ENCODE peak calls at places on chromosomes 12 and 14, in four cellular contexts. O is CD4-positive, alpha-beta memory T cell; Y is epithelial cell of esophagus; U is fibroblast of the aortic adventitia. E is an unnamed sample.

GRCh38 chr14:56341766-56342418 is 223.7 kb downstream of the PELI2 start:
- DNase-seq in Y (no peak), O (no peak), U (peak), E (no peak)

GRCh38 chr12:109277899-109278762 is 31.0 kb downstream of the FOXN4 start:
- DNase-seq in Y (peak), O (no peak), U (peak), E (no peak)

GRCh38 chr12:92446082-92446460 is 256.7 kb upstream of the PLEKHG7 start:
- DNase-seq in Y (peak), U (no peak), O (no peak), E (no peak)

GRCh38 chr14:23068792-23069412 is 11.6 kb upstream of the CDH24 start:
- DNase-seq in U (peak), Y (peak), O (peak), E (peak)

GRCh38 chr14:77641534-77642341 is 25.3 kb upstream of the SPTLC2 start:
- DNase-seq in O (peak), U (peak), Y (peak), E (no peak)

GRCh38 chr12:56839489-56840442 is 76.6 kb downstream of the HSD17B6 start:
- DNase-seq in Y (peak), U (peak), O (no peak), E (peak)

GRCh38 chr14:104827173-104828055 is 26.5 kb downstream of the ZBTB42 start:
- DNase-seq in O (peak), Y (peak), U (peak), E (peak)

GRCh38 chr12:39173689-39174088 is 268.3 kb upstream of the CPNE8 start:
- DNase-seq in U (no peak), Y (no peak), O (no peak), E (no peak)

GRCh38 chr14:90698379-90698869 is 117.8 kb downstream of the TTC7B start:
- DNase-seq in O (no peak), U (peak), Y (no peak), E (no peak)

GRCh38 chr14:54138024-54138353 is 181.4 kb upstream of the BMP4 start:
- DNase-seq in Y (no peak), U (peak), O (no peak), E (no peak)

GRCh38 chr14:51954657-51955056 is 34.7 kb upstream of the RTRAF start:
- DNase-seq in Y (no peak), U (no peak), O (no peak), E (no peak)

GRCh38 chr14:25050494-25051170 is 685 bp upstream of the STXBP6 start:
- DNase-seq in U (peak), O (no peak), Y (peak), E (no peak)

GRCh38 chr12:128729628-128730121 is 94.1 kb downstream of the SLC15A4 start:
- DNase-seq in U (no peak), Y (peak), O (no peak), E (peak)

DNA sequence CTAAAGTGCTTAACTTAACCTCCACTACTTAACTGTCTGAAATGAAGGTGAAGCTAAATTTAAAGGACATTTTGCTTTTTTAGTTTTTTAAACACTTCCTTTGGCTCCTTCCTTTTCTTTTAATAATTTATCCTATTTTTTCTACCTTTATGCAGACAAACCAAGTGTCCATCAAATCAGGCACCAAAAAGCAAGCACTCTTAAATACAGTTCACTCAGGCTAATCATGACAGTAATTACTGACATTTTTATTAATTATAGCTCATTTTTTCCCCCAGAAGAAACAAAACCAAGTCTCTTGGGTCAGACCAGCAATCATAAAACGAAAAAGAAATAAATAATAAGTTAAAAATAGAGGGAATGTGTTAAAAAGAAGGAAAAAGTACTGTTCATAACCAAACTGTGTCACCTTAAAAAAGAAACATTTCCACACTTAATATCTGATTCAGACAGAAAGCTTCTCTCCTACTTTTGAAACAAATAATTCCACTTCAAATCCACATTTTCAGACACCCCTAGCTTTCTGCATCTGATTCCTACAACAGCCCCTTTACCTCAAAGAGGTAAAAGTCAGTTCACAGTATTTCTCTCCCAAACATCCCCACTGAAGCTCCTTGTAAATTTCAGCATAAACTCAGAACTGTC is 5.5 kb upstream of the CCND2 start:
- DNase-seq in O (no peak), U (no peak), Y (no peak), E (no peak)
- H3K4me3 ChIP-seq in O (no peak), U (no peak), Y (no peak), E (no peak)

GRCh38 chr14:79767278-79767677 is 444.0 kb downstream of the DIO2 start:
- DNase-seq in Y (no peak), O (no peak), U (no peak), E (no peak)

GRCh38 chr14:79758985-79759384 is 452.3 kb downstream of the DIO2 start:
- DNase-seq in U (no peak), O (no peak), Y (no peak), E (no peak)

DNA sequence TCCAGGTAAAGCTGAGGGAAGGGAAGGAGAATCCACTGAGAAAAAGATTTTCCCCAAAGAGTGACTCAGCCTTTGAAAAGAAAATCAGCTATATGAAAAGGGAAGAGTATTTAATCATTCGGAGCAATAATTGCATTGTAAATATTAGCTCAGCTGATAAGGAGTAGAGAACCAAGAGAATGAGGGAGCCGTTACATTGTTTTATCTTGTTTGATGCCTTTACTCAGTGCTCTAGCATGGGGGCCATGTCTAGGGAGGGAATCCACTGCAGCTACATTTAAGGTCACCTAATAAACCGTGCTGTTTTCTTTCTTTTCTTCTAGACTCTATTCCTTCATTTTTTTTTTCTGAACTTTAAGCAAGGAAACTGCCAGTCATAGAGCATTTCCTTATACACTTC is 447.0 kb downstream of the DIO2 start:
- DNase-seq in Y (no peak), O (no peak), U (no peak), E (no peak)
- H3K4me3 ChIP-seq in Y (no peak), O (no peak), U (no peak), E (no peak)

GRCh38 chr12:112103758-112104504 is 4.7 kb downstream of the NAA25 start:
- DNase-seq in U (no peak), Y (no peak), O (no peak), E (no peak)
- H3K4me3 ChIP-seq in U (no peak), Y (no peak), O (no peak), E (no peak)

DNA sequence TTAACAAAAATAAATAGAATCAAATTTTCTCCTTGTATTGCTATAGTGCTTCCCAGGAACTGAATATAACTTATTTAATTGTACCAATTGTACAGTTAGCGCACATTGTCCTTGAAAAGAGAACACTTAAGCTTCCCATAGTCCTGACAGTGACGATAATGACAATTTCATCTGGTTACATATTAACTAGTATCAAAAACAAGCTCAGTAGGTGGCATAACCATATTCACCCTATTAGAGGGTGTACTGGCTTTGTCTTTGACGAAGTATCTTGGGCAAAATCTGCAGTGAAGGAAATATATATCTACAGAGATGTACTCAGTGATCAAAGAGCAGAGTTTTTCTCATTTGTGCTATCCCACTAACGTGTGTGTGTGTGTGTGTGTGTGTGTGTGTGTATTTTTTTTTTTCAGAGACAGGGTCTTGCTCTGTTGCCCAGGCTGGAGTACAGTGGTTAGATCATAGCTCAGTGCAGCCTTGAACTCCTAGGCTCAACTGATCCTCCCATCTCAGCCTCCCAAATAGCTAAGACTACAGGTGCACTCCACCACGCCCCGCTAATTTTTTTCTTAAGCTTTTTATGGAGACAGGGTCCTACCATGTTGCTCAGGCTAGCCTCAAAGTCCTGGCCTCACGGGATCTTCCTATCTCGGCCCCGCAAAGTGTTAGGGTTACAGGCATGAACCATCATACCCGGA is 4.9 kb upstream of the A2M start:
- DNase-seq in U (no peak), Y (no peak), O (no peak), E (no peak)
- H3K4me3 ChIP-seq in U (no peak), Y (no peak), O (no peak), E (no peak)

GRCh38 chr12:116520801-116521471 is 38.2 kb upstream of the MAP1LC3B2 start:
- DNase-seq in O (no peak), Y (peak), U (no peak), E (no peak)
- H3K4me3 ChIP-seq in O (no peak), Y (no peak), U (no peak), E (no peak)

DNA sequence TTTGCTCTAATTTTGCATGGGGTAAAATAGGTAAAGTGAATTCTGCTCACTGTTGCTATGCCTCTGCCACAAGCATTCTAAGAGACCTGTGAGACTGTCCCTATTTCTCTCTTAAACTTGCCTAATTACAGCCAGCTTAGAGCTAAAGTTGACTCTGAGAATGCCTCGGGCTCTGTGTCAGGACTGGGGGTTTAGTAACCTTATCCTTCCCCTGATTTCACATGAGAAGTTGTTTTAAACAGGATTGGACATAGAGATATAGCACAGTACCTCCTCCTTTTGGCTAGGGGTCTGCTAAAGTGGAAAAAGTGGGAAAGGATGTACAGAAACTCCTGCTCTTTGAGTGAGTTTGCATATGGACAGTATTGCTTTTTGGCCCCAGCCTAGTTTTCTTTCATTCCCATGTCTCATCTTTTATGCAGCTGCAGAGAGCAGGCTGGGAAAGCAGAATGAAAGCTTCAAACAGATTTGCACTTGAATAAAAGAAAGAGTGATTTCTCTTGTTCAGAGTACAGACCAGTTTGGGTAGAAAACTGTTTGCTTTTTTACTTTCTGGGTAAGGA is 122.0 kb downstream of the RAD51B start:
- DNase-seq in U (peak), O (no peak), Y (peak), E (no peak)
- H3K4me3 ChIP-seq in U (no peak), O (no peak), Y (no peak), E (no peak)

E was measured in Jurkat, Clone E6-1.